ENCODE peak calls at places on chromosomes 4 and X, in nine cellular contexts. J, I, Z, K, S, O, L, C and M are unnamed samples. For H3K9me3, the result is how much of the 10 kb centered on the place peaks cover.

GRCh38 chr4:132076829-132077228 is 1072.3 kb upstream of the PCDH10 start:
- DNase-seq in J (no peak), I (no peak), Z (no peak), K (no peak), S (no peak), O (no peak), L (no peak), C (no peak), M (no peak)

GRCh38 chrX:101164766-101165590 is 54.6 kb upstream of the DRP2 start:
- DNase-seq in J (peak), I (no peak), Z (no peak), K (no peak), S (no peak), O (no peak), L (no peak), C (no peak), M (no peak)

GRCh38 chr4:94345267-94345666 is 2.6 kb upstream of the HPGDS start:
- DNase-seq in J (no peak), I (no peak), Z (no peak), K (no peak), S (no peak), O (no peak), L (no peak), C (no peak), M (no peak)

GRCh38 chr4:147648656-147649055 is 31.5 kb downstream of the TMEM184C start:
- DNase-seq in J (no peak), I (no peak), Z (no peak), K (no peak), S (no peak), O (no peak), L (no peak), C (no peak), M (no peak)

GRCh38 chrX:125205918-125206665 is 113.6 kb upstream of the TEX13C start:
- DNase-seq in J (peak), I (peak), Z (no peak), K (no peak), S (no peak), O (no peak), L (no peak), C (no peak), M (no peak)

GRCh38 chr4:10581022-10581421 is 103.5 kb downstream of the CLNK start:
- DNase-seq in J (no peak), I (no peak), Z (no peak), K (no peak), S (no peak), O (no peak), L (no peak), C (no peak), M (no peak)

GRCh38 chrX:13489451-13489850 is 80.0 kb upstream of the EGFL6 start:
- DNase-seq in J (peak), I (no peak), Z (no peak), K (no peak), S (peak), O (peak), L (peak), C (peak), M (peak)

GRCh38 chr4:169619518-169619957 is 840 bp upstream of the CLCN3 start:
- DNase-seq in J (peak), I (peak), Z (peak), K (peak), S (peak), O (no peak), L (peak), C (peak), M (no peak)

GRCh38 chrX:53435997-53436396 is 1.8 kb upstream of the HSD17B10 start:
- DNase-seq in J (peak), I (peak), Z (peak), K (peak), S (peak), O (no peak), L (peak), C (peak), M (peak)

GRCh38 chr4:152073738-152074137 is 312.9 kb upstream of the GATB start:
- DNase-seq in J (peak), I (no peak), Z (no peak), K (no peak), S (no peak), O (no peak), L (no peak), C (no peak), M (peak)

GRCh38 chrX:93673869-93674271 is at the start of gene FAM133A:
- DNase-seq in J (peak), I (peak), Z (no peak), K (peak), S (no peak), O (peak), L (no peak), C (no peak), M (no peak)

GRCh38 chr4:30717208-30718020 is 2.8 kb upstream of the PCDH7 start:
- DNase-seq in J (peak), I (peak), Z (peak), K (peak), S (peak), O (no peak), L (peak), C (peak), M (peak)

GRCh38 chrX:136268051-136269048 is 17.1 kb upstream of the MAP7D3 start:
- DNase-seq in J (peak), I (peak), Z (no peak), K (peak), S (peak), O (no peak), L (peak), C (peak), M (no peak)

DNA sequence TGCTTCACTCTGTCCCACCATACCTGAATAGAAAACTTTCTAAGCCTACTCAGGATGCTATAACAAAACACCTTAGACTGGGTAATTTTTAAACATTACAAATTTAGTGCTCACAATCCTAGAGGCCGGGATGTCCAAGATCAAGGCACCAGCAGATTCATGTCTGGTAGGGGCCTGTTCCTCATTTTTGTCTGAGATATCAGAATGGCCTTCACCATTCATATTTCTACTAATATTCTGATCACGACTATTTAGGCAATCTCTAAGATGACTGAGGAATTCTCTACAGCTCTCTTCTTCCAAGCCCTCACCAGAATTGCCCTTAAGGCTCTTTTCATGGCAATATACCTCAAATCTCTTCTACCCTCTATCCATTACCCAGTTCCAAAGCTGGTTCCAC is 77.4 kb upstream of the NRK start:
- DNase-seq in J (no peak), I (no peak), Z (no peak), K (no peak), S (no peak), O (no peak), L (no peak), C (no peak), M (no peak)
- H3K9me3 ChIP-seq in J (under half), I (under half), Z (under half), K (under half), S (under half), O (under half), L (under half), C (under half), M (under half)

GRCh38 chrX:154363706-154364439 is 10.6 kb downstream of the FLNA start:
- DNase-seq in J (no peak), I (no peak), Z (no peak), K (no peak), S (no peak), O (no peak), L (no peak), C (no peak), M (no peak)
- H3K9me3 ChIP-seq in J (under half), I (under half), Z (under half), K (under half), S (under half), O (under half), L (under half), C (under half), M (under half)

GRCh38 chrX:617891-618290 is 12.7 kb upstream of the SHOX start:
- DNase-seq in J (no peak), I (no peak), Z (no peak), K (no peak), S (no peak), O (no peak), L (no peak), C (no peak), M (no peak)

GRCh38 chrX:619812-620493 is 10.6 kb upstream of the SHOX start:
- DNase-seq in J (no peak), I (no peak), Z (no peak), K (no peak), S (no peak), O (no peak), L (no peak), C (no peak), M (no peak)

GRCh38 chrX:619451-619811 is 11.2 kb upstream of the SHOX start:
- DNase-seq in J (no peak), I (no peak), Z (no peak), K (no peak), S (no peak), O (no peak), L (no peak), C (no peak), M (no peak)

GRCh38 chrX:618761-619450 is 11.7 kb upstream of the SHOX start:
- DNase-seq in J (no peak), I (no peak), Z (no peak), K (no peak), S (no peak), O (no peak), L (no peak), C (no peak), M (no peak)

GRCh38 chrX:617401-617800 is 13.2 kb upstream of the SHOX start:
- DNase-seq in J (no peak), I (no peak), Z (no peak), K (no peak), S (no peak), O (no peak), L (no peak), C (no peak), M (no peak)
- H3K9me3 ChIP-seq in J (under half), I (under half), Z (under half), K (under half), S (under half), O (under half), L (under half), C (under half), M (under half)

DNA sequence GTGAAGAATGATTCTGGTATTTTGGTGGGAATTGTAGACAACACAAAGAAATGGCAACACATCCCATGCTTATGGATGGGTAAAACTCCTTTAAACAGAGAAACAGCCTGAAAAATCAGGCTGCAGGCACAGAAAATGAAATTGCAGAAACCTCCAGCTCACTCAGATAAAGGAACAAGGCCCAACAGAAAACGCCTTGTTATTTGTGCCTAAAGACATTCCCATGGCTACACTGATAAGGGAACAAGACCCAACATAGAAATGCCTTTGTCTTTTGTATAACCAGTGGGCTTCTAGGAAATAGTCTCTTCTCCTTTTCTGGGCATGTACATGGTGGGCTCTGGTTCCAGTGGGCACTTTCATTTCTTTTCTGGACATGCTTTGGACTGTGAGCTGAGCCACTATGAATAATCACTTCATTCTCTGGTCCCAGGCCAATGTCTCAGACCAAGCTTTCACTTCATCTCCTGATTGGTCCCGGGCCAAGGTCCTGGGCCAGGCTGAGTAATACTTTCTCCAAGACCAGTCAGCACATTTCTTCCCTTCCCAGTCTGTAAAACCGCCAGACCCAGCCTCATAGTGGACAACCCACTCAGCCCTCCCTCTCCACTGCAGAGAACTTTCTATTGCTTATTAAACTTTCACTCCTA is 160.5 kb downstream of the TBX22 start:
- DNase-seq in J (no peak), I (no peak), Z (no peak), K (no peak), S (peak), O (peak), L (no peak), C (no peak), M (no peak)
- H3K9me3 ChIP-seq in J (under half), I (under half), Z (under half), K (under half), S (under half), O (under half), L (under half), C (under half), M (under half)

GRCh38 chrX:55754861-55755294 is 37.3 kb downstream of the RRAGB start:
- DNase-seq in J (no peak), I (no peak), Z (no peak), K (no peak), S (no peak), O (no peak), L (no peak), C (no peak), M (no peak)

GRCh38 chrX:55759478-55759877 is 41.9 kb downstream of the RRAGB start:
- DNase-seq in J (no peak), I (no peak), Z (no peak), K (no peak), S (no peak), O (no peak), L (no peak), C (no peak), M (no peak)

DNA sequence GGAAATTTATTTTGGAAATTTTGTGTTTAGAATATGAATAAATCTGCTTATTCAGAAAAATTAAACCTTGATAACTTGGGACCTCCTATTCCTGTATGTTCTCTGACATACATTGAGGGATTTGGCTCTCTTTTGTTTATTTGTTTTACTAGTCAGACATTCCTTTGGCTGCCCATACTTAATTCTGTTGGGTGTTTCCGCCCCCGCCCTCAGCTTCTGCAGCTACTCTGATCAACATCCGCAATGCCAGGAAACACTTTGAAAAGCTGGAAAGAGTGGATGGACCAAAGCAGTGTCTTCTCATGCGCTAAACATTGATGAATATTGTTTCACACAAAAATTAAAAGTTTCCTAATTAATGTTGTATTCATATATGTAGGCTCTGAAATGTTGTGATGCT is 40.5 kb downstream of the RRAGB start:
- DNase-seq in J (no peak), I (no peak), Z (no peak), K (peak), S (no peak), O (no peak), L (no peak), C (no peak), M (no peak)
- H3K9me3 ChIP-seq in J (under half), I (under half), Z (under half), K (under half), S (under half), O (under half), L (under half), C (under half), M (under half)

GRCh38 chrX:253451-254297 is 27.5 kb upstream of the PLCXD1 start:
- DNase-seq in J (no peak), I (no peak), Z (no peak), K (no peak), S (no peak), O (no peak), L (no peak), C (no peak), M (peak)
- H3K9me3 ChIP-seq in J (under half), I (under half), Z (under half), K (under half), S (under half), O (under half), L (under half), C (under half), M (under half)

GRCh38 chrX:75746891-75747639 is 38.0 kb downstream of the MAGEE2 start:
- DNase-seq in J (peak), I (peak), Z (peak), K (peak), S (peak), O (no peak), L (no peak), C (peak), M (peak)
- H3K9me3 ChIP-seq in J (under half), I (under half), Z (under half), K (under half), S (under half), O (under half), L (under half), C (under half), M (under half)

GRCh38 chrX:154317391-154318000 is 21.9 kb downstream of the TKTL1 start:
- DNase-seq in J (peak), I (peak), Z (no peak), K (peak), S (peak), O (no peak), L (no peak), C (no peak), M (no peak)

GRCh38 chrX:154313147-154313546 is 17.6 kb downstream of the TKTL1 start:
- DNase-seq in J (no peak), I (no peak), Z (no peak), K (no peak), S (no peak), O (no peak), L (no peak), C (no peak), M (no peak)

GRCh38 chrX:154310991-154311541 is 15.5 kb downstream of the TKTL1 start:
- DNase-seq in J (no peak), I (no peak), Z (no peak), K (no peak), S (no peak), O (no peak), L (no peak), C (no peak), M (no peak)

GRCh38 chrX:154312116-154312515 is 16.5 kb downstream of the TKTL1 start:
- DNase-seq in J (no peak), I (no peak), Z (no peak), K (no peak), S (no peak), O (no peak), L (no peak), C (no peak), M (no peak)

DNA sequence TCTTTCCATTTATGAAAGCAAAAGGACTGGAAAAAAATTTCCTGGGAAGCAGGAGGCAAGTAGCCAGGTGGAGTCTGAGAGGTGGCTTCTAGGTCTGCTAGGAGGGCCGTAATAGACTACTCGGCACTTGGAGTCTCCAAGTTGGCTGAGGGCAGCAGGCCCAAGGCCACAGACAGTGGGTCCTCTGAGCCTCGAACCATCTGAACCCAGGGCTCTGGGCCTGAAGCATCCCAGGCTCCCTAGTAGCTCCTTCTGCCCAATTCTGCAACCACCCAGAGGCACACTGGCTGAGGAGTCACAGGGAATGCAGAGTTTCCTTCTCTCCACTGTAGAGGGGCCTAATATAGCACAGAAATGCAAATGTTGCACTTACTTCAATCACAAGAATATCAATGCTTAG is 19.8 kb downstream of the TKTL1 start:
- DNase-seq in J (no peak), I (no peak), Z (no peak), K (no peak), S (no peak), O (no peak), L (no peak), C (no peak), M (no peak)
- H3K9me3 ChIP-seq in J (under half), I (under half), Z (under half), K (under half), S (under half), O (under half), L (under half), C (under half), M (under half)

GRCh38 chr4:84494518-84494917 is 4.6 kb downstream of the NKX6-1 start:
- DNase-seq in J (no peak), I (no peak), Z (no peak), K (no peak), S (no peak), O (no peak), L (no peak), C (no peak), M (no peak)
- H3K9me3 ChIP-seq in J (under half), I (under half), Z (under half), K (under half), S (under half), O (under half), L (under half), C (under half), M (under half)

GRCh38 chr4:63080929-63081328 is 1328.3 kb downstream of the TECRL start:
- DNase-seq in J (no peak), I (no peak), Z (no peak), K (no peak), S (no peak), O (no peak), L (no peak), C (no peak), M (no peak)
- H3K9me3 ChIP-seq in J (under half), I (under half), Z (under half), K (under half), S (under half), O (under half), L (under half), C (under half), M (under half)